ENCODE peak calls at places on chromosomes 1 and 21, in nine cellular contexts. One of them, this sample, is unnamed.

GRCh38 chr1:91124989-91125417 is 103.2 kb upstream of the ZNF644 start:
- DNase-seq in suprapubic skin: no peak
- DNase-seq in GM12892: no peak
- DNase-seq in SK-N-SH: no peak
- DNase-seq in HCT116: no peak
- DNase-seq in stomach: no peak
- DNase-seq in transverse colon: no peak
- DNase-seq in breast epithelium: no peak
- DNase-seq in spleen: no peak
- DNase-seq in this sample: no peak

GRCh38 chr1:243575070-243575469 is 275.0 kb downstream of the AKT3 start:
- DNase-seq in SK-N-SH: no peak
- DNase-seq in transverse colon: no peak
- DNase-seq in GM12892: no peak
- DNase-seq in breast epithelium: no peak
- DNase-seq in spleen: no peak
- DNase-seq in HCT116: no peak
- DNase-seq in suprapubic skin: no peak
- DNase-seq in stomach: no peak
- DNase-seq in this sample: no peak

GRCh38 chr1:5896706-5897105 is 95.5 kb downstream of the NPHP4 start:
- DNase-seq in HCT116: no peak
- DNase-seq in SK-N-SH: no peak
- DNase-seq in transverse colon: no peak
- DNase-seq in suprapubic skin: no peak
- DNase-seq in GM12892: no peak
- DNase-seq in breast epithelium: no peak
- DNase-seq in stomach: no peak
- DNase-seq in spleen: peak
- DNase-seq in this sample: no peak

GRCh38 chr21:42370894-42371654 is 4.7 kb upstream of the TFF1 start:
- DNase-seq in breast epithelium: no peak
- DNase-seq in HCT116: no peak
- DNase-seq in suprapubic skin: no peak
- DNase-seq in GM12892: no peak
- DNase-seq in spleen: peak
- DNase-seq in SK-N-SH: no peak
- DNase-seq in stomach: peak
- DNase-seq in transverse colon: no peak
- DNase-seq in this sample: no peak

GRCh38 chr1:112964347-112964746 is 8.4 kb upstream of the SLC16A1 start:
- DNase-seq in transverse colon: no peak
- DNase-seq in SK-N-SH: no peak
- DNase-seq in HCT116: no peak
- DNase-seq in GM12892: no peak
- DNase-seq in breast epithelium: no peak
- DNase-seq in stomach: no peak
- DNase-seq in spleen: no peak
- DNase-seq in suprapubic skin: no peak
- DNase-seq in this sample: no peak

GRCh38 chr1:242784807-242785206 is 260.3 kb upstream of the PLD5 start:
- DNase-seq in suprapubic skin: no peak
- DNase-seq in SK-N-SH: no peak
- DNase-seq in spleen: no peak
- DNase-seq in breast epithelium: no peak
- DNase-seq in transverse colon: no peak
- DNase-seq in GM12892: no peak
- DNase-seq in HCT116: no peak
- DNase-seq in stomach: no peak
- DNase-seq in this sample: no peak

GRCh38 chr1:161792740-161793139 is 26.6 kb downstream of the ATF6 start:
- DNase-seq in transverse colon: no peak
- DNase-seq in GM12892: no peak
- DNase-seq in SK-N-SH: peak
- DNase-seq in spleen: no peak
- DNase-seq in breast epithelium: no peak
- DNase-seq in stomach: no peak
- DNase-seq in suprapubic skin: no peak
- DNase-seq in HCT116: peak
- DNase-seq in this sample: peak

GRCh38 chr1:114208659-114209215 is 55.1 kb upstream of the SYT6 start:
- DNase-seq in transverse colon: no peak
- DNase-seq in HCT116: no peak
- DNase-seq in GM12892: no peak
- DNase-seq in stomach: no peak
- DNase-seq in spleen: no peak
- DNase-seq in suprapubic skin: no peak
- DNase-seq in SK-N-SH: peak
- DNase-seq in breast epithelium: no peak
- DNase-seq in this sample: no peak

GRCh38 chr1:230422221-230422981 is 3.7 kb downstream of the PGBD5 start:
- DNase-seq in spleen: no peak
- DNase-seq in HCT116: no peak
- DNase-seq in breast epithelium: no peak
- DNase-seq in suprapubic skin: no peak
- DNase-seq in transverse colon: no peak
- DNase-seq in SK-N-SH: no peak
- DNase-seq in GM12892: no peak
- DNase-seq in stomach: no peak
- DNase-seq in this sample: no peak

GRCh38 chr1:175863291-175864050 is 120.1 kb upstream of the TNR start:
- DNase-seq in GM12892: no peak
- DNase-seq in HCT116: no peak
- DNase-seq in stomach: no peak
- DNase-seq in breast epithelium: no peak
- DNase-seq in transverse colon: no peak
- DNase-seq in SK-N-SH: no peak
- DNase-seq in spleen: no peak
- DNase-seq in suprapubic skin: no peak
- DNase-seq in this sample: no peak

GRCh38 chr1:163013826-163014600 is 55.1 kb upstream of the RGS4 start:
- DNase-seq in spleen: no peak
- DNase-seq in HCT116: no peak
- DNase-seq in breast epithelium: no peak
- DNase-seq in GM12892: no peak
- DNase-seq in transverse colon: no peak
- DNase-seq in suprapubic skin: no peak
- DNase-seq in SK-N-SH: no peak
- DNase-seq in stomach: no peak
- DNase-seq in this sample: no peak

GRCh38 chr1:24971539-24971938 is 41.5 kb upstream of the RUNX3 start:
- DNase-seq in suprapubic skin: no peak
- DNase-seq in breast epithelium: no peak
- DNase-seq in stomach: no peak
- DNase-seq in transverse colon: no peak
- DNase-seq in GM12892: no peak
- DNase-seq in SK-N-SH: no peak
- DNase-seq in HCT116: no peak
- DNase-seq in spleen: no peak
- DNase-seq in this sample: no peak

GRCh38 chr1:113783254-113784103 is 24.2 kb upstream of the PHTF1 start:
- DNase-seq in SK-N-SH: no peak
- DNase-seq in transverse colon: peak
- DNase-seq in breast epithelium: no peak
- DNase-seq in suprapubic skin: no peak
- DNase-seq in spleen: no peak
- DNase-seq in GM12892: no peak
- DNase-seq in stomach: no peak
- DNase-seq in HCT116: no peak
- DNase-seq in this sample: no peak

GRCh38 chr1:155698382-155699038 is 9.6 kb downstream of the DAP3 start:
- DNase-seq in SK-N-SH: no peak
- DNase-seq in HCT116: no peak
- DNase-seq in suprapubic skin: no peak
- DNase-seq in transverse colon: no peak
- DNase-seq in breast epithelium: no peak
- DNase-seq in GM12892: no peak
- DNase-seq in stomach: no peak
- DNase-seq in spleen: no peak
- DNase-seq in this sample: no peak

GRCh38 chr1:192732787-192733186 is 76.1 kb upstream of the RGS2 start:
- DNase-seq in GM12892: no peak
- DNase-seq in breast epithelium: no peak
- DNase-seq in SK-N-SH: peak
- DNase-seq in spleen: no peak
- DNase-seq in stomach: no peak
- DNase-seq in HCT116: peak
- DNase-seq in transverse colon: no peak
- DNase-seq in suprapubic skin: no peak
- DNase-seq in this sample: no peak

GRCh38 chr1:158930504-158930903 is 848 bp upstream of the PYHIN1 start:
- DNase-seq in breast epithelium: no peak
- DNase-seq in stomach: no peak
- DNase-seq in HCT116: no peak
- DNase-seq in GM12892: no peak
- DNase-seq in suprapubic skin: no peak
- DNase-seq in transverse colon: peak
- DNase-seq in spleen: no peak
- DNase-seq in SK-N-SH: no peak
- DNase-seq in this sample: no peak

GRCh38 chr1:25621876-25622275 is 5.3 kb downstream of the MAN1C1 start:
- DNase-seq in stomach: no peak
- DNase-seq in breast epithelium: no peak
- DNase-seq in GM12892: no peak
- DNase-seq in HCT116: no peak
- DNase-seq in SK-N-SH: no peak
- DNase-seq in spleen: no peak
- DNase-seq in transverse colon: no peak
- DNase-seq in suprapubic skin: no peak
- DNase-seq in this sample: no peak

GRCh38 chr1:236907205-236907604 is 97.0 kb downstream of the MT1HL1 start:
- DNase-seq in HCT116: no peak
- DNase-seq in stomach: no peak
- DNase-seq in spleen: no peak
- DNase-seq in transverse colon: no peak
- DNase-seq in SK-N-SH: peak
- DNase-seq in GM12892: no peak
- DNase-seq in suprapubic skin: no peak
- DNase-seq in breast epithelium: no peak
- DNase-seq in this sample: no peak

GRCh38 chr21:34919406-34919805 is 129.7 kb downstream of the RUNX1 start:
- DNase-seq in transverse colon: no peak
- DNase-seq in suprapubic skin: no peak
- DNase-seq in GM12892: no peak
- DNase-seq in breast epithelium: no peak
- DNase-seq in SK-N-SH: no peak
- DNase-seq in stomach: no peak
- DNase-seq in spleen: no peak
- DNase-seq in HCT116: no peak
- DNase-seq in this sample: no peak

GRCh38 chr1:57934745-57935144 is 510.9 kb upstream of the DAB1 start:
- DNase-seq in transverse colon: no peak
- DNase-seq in suprapubic skin: no peak
- DNase-seq in spleen: no peak
- DNase-seq in breast epithelium: no peak
- DNase-seq in HCT116: no peak
- DNase-seq in GM12892: no peak
- DNase-seq in SK-N-SH: no peak
- DNase-seq in stomach: no peak
- DNase-seq in this sample: no peak

GRCh38 chr1:240663160-240663879 is 51.4 kb upstream of the GREM2 start:
- DNase-seq in transverse colon: no peak
- DNase-seq in HCT116: no peak
- DNase-seq in SK-N-SH: no peak
- DNase-seq in GM12892: no peak
- DNase-seq in breast epithelium: no peak
- DNase-seq in suprapubic skin: no peak
- DNase-seq in spleen: no peak
- DNase-seq in stomach: no peak
- DNase-seq in this sample: no peak

GRCh38 chr1:145949219-145949618 is 8.6 kb downstream of the LIX1L start:
- DNase-seq in HCT116: no peak
- DNase-seq in suprapubic skin: no peak
- DNase-seq in GM12892: no peak
- DNase-seq in spleen: no peak
- DNase-seq in SK-N-SH: no peak
- DNase-seq in stomach: no peak
- DNase-seq in breast epithelium: no peak
- DNase-seq in transverse colon: no peak
- DNase-seq in this sample: no peak
- TF ChIP-seq POLR2AphosphoS5 in HCT116: no peak
- TF ChIP-seq POLR2AphosphoS5 in suprapubic skin: no peak
- TF ChIP-seq POLR2AphosphoS5 in GM12892: no peak
- TF ChIP-seq POLR2AphosphoS5 in spleen: no peak
- TF ChIP-seq POLR2AphosphoS5 in SK-N-SH: no peak
- TF ChIP-seq POLR2AphosphoS5 in stomach: peak
- TF ChIP-seq POLR2AphosphoS5 in breast epithelium: no peak
- TF ChIP-seq POLR2AphosphoS5 in transverse colon: no peak
- TF ChIP-seq POLR2AphosphoS5 in this sample: peak

GRCh38 chr1:221987860-221988520 is 246.1 kb upstream of the DUSP10 start:
- DNase-seq in breast epithelium: no peak
- DNase-seq in HCT116: no peak
- DNase-seq in suprapubic skin: no peak
- DNase-seq in GM12892: no peak
- DNase-seq in transverse colon: no peak
- DNase-seq in stomach: no peak
- DNase-seq in SK-N-SH: no peak
- DNase-seq in spleen: no peak
- DNase-seq in this sample: no peak
- TF ChIP-seq POLR2AphosphoS5 in breast epithelium: no peak
- TF ChIP-seq POLR2AphosphoS5 in HCT116: no peak
- TF ChIP-seq POLR2AphosphoS5 in suprapubic skin: no peak
- TF ChIP-seq POLR2AphosphoS5 in GM12892: no peak
- TF ChIP-seq POLR2AphosphoS5 in transverse colon: no peak
- TF ChIP-seq POLR2AphosphoS5 in stomach: no peak
- TF ChIP-seq POLR2AphosphoS5 in SK-N-SH: no peak
- TF ChIP-seq POLR2AphosphoS5 in spleen: no peak
- TF ChIP-seq POLR2AphosphoS5 in this sample: no peak

DNA sequence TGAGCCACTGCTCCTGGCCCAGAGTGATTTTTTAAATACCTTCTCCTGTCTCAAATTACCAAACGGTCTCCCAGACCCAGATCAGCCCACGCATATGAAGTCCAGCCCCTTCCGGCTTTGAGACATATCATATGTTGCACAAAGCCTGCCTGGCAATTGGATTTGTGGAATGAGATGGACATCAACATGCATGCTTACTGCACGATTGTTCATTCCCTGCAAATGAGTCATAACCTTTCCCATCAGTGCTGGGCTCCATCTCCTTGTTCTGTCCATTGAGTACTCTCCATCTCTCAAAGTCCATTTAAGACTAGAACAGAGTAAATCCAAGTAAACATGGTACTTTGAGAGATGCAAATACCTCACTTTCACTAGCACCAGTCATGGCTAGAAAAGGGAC is 612.2 kb upstream of the USP24 start:
- DNase-seq in HCT116: no peak
- DNase-seq in SK-N-SH: no peak
- DNase-seq in stomach: peak
- DNase-seq in breast epithelium: no peak
- DNase-seq in spleen: no peak
- DNase-seq in suprapubic skin: no peak
- DNase-seq in GM12892: no peak
- DNase-seq in transverse colon: no peak
- DNase-seq in this sample: no peak
- TF ChIP-seq POLR2AphosphoS5 in HCT116: no peak
- TF ChIP-seq POLR2AphosphoS5 in SK-N-SH: no peak
- TF ChIP-seq POLR2AphosphoS5 in stomach: no peak
- TF ChIP-seq POLR2AphosphoS5 in breast epithelium: no peak
- TF ChIP-seq POLR2AphosphoS5 in spleen: no peak
- TF ChIP-seq POLR2AphosphoS5 in suprapubic skin: no peak
- TF ChIP-seq POLR2AphosphoS5 in GM12892: no peak
- TF ChIP-seq POLR2AphosphoS5 in transverse colon: peak
- TF ChIP-seq POLR2AphosphoS5 in this sample: no peak

GRCh38 chr1:179089827-179090482 is 8.1 kb downstream of the TOR3A start:
- DNase-seq in SK-N-SH: no peak
- DNase-seq in suprapubic skin: no peak
- DNase-seq in HCT116: no peak
- DNase-seq in breast epithelium: no peak
- DNase-seq in spleen: no peak
- DNase-seq in stomach: no peak
- DNase-seq in transverse colon: no peak
- DNase-seq in GM12892: no peak
- DNase-seq in this sample: no peak
- TF ChIP-seq POLR2AphosphoS5 in SK-N-SH: no peak
- TF ChIP-seq POLR2AphosphoS5 in suprapubic skin: no peak
- TF ChIP-seq POLR2AphosphoS5 in HCT116: no peak
- TF ChIP-seq POLR2AphosphoS5 in breast epithelium: no peak
- TF ChIP-seq POLR2AphosphoS5 in spleen: no peak
- TF ChIP-seq POLR2AphosphoS5 in stomach: no peak
- TF ChIP-seq POLR2AphosphoS5 in transverse colon: no peak
- TF ChIP-seq POLR2AphosphoS5 in GM12892: no peak
- TF ChIP-seq POLR2AphosphoS5 in this sample: no peak

This sample was measured in prostate gland.